ENCODE peak calls at places on chromosomes 13 and 19, in five cellular contexts. One of them, this sample, is unnamed.

GRCh38 chr19:28605501-28606268 is 607.3 kb downstream of the UQCRFS1 start:
- DNase-seq in activated CD4-positive, alpha-beta T cell treated with anti-CD3 and anti-CD28 coated beads for 4 hours: no peak
- DNase-seq in endothelial cell: no peak
- DNase-seq in NCI-H1436: no peak
- DNase-seq in hippocampal formation: no peak
- DNase-seq in this sample: no peak

GRCh38 chr13:73984949-73985691 is 149.1 kb downstream of the KLF12 start:
- DNase-seq in NCI-H1436: no peak
- DNase-seq in hippocampal formation: no peak
- DNase-seq in endothelial cell: no peak
- DNase-seq in activated CD4-positive, alpha-beta T cell treated with anti-CD3 and anti-CD28 coated beads for 4 hours: peak; percentile 81
- DNase-seq in this sample: no peak

GRCh38 chr13:46350003-46350402 is 37.0 kb downstream of the RUBCNL start:
- DNase-seq in endothelial cell: no peak
- DNase-seq in hippocampal formation: no peak
- DNase-seq in NCI-H1436: no peak
- DNase-seq in activated CD4-positive, alpha-beta T cell treated with anti-CD3 and anti-CD28 coated beads for 4 hours: no peak
- DNase-seq in this sample: no peak

GRCh38 chr19:39381910-39382611 is 8.8 kb downstream of the PAF1 start:
- DNase-seq in NCI-H1436: no peak
- DNase-seq in hippocampal formation: no peak
- DNase-seq in activated CD4-positive, alpha-beta T cell treated with anti-CD3 and anti-CD28 coated beads for 4 hours: no peak
- DNase-seq in endothelial cell: no peak
- DNase-seq in this sample: no peak

GRCh38 chr19:44776402-44777096 is 1.1 kb upstream of the CBLC start:
- DNase-seq in hippocampal formation: no peak
- DNase-seq in activated CD4-positive, alpha-beta T cell treated with anti-CD3 and anti-CD28 coated beads for 4 hours: no peak
- DNase-seq in NCI-H1436: no peak
- DNase-seq in endothelial cell: no peak
- DNase-seq in this sample: no peak

GRCh38 chr19:12365094-12365371 is 450 bp downstream of the ZNF442 start:
- DNase-seq in activated CD4-positive, alpha-beta T cell treated with anti-CD3 and anti-CD28 coated beads for 4 hours: no peak
- DNase-seq in endothelial cell: no peak
- DNase-seq in NCI-H1436: no peak
- DNase-seq in hippocampal formation: no peak
- DNase-seq in this sample: no peak

GRCh38 chr19:51726049-51726448 is 2.3 kb upstream of the HAS1 start:
- DNase-seq in NCI-H1436: no peak
- DNase-seq in hippocampal formation: peak; percentile 75
- DNase-seq in endothelial cell: no peak
- DNase-seq in activated CD4-positive, alpha-beta T cell treated with anti-CD3 and anti-CD28 coated beads for 4 hours: no peak
- DNase-seq in this sample: peak; percentile 18

GRCh38 chr13:33134213-33134612 is 118.0 kb downstream of the KL start:
- DNase-seq in endothelial cell: no peak
- DNase-seq in hippocampal formation: no peak
- DNase-seq in activated CD4-positive, alpha-beta T cell treated with anti-CD3 and anti-CD28 coated beads for 4 hours: no peak
- DNase-seq in NCI-H1436: no peak
- DNase-seq in this sample: no peak

GRCh38 chr13:38951525-38952313 is 38.9 kb downstream of the STOML3 start:
- DNase-seq in activated CD4-positive, alpha-beta T cell treated with anti-CD3 and anti-CD28 coated beads for 4 hours: no peak
- DNase-seq in NCI-H1436: no peak
- DNase-seq in hippocampal formation: no peak
- DNase-seq in endothelial cell: no peak
- DNase-seq in this sample: no peak

GRCh38 chr19:29308977-29309520 is 96.1 kb upstream of the UQCRFS1 start:
- DNase-seq in activated CD4-positive, alpha-beta T cell treated with anti-CD3 and anti-CD28 coated beads for 4 hours: no peak
- DNase-seq in hippocampal formation: no peak
- DNase-seq in NCI-H1436: peak; percentile 92
- DNase-seq in endothelial cell: no peak
- DNase-seq in this sample: no peak

GRCh38 chr13:110109910-110110309 is 197.0 kb downstream of the COL4A1 start:
- DNase-seq in NCI-H1436: no peak
- DNase-seq in hippocampal formation: no peak
- DNase-seq in activated CD4-positive, alpha-beta T cell treated with anti-CD3 and anti-CD28 coated beads for 4 hours: no peak
- DNase-seq in endothelial cell: no peak
- DNase-seq in this sample: no peak

GRCh38 chr13:78499802-78500201 is 103.5 kb downstream of the POU4F1 start:
- DNase-seq in endothelial cell: no peak
- DNase-seq in activated CD4-positive, alpha-beta T cell treated with anti-CD3 and anti-CD28 coated beads for 4 hours: no peak
- DNase-seq in NCI-H1436: no peak
- DNase-seq in hippocampal formation: no peak
- DNase-seq in this sample: no peak

GRCh38 chr13:43878897-43879322 is 630 bp downstream of the CCDC122 start:
- DNase-seq in activated CD4-positive, alpha-beta T cell treated with anti-CD3 and anti-CD28 coated beads for 4 hours: peak; percentile 4
- DNase-seq in endothelial cell: peak; percentile 61
- DNase-seq in hippocampal formation: peak; percentile 43
- DNase-seq in NCI-H1436: no peak
- DNase-seq in this sample: peak; percentile 65